ENCODE peak calls at places on chromosomes 4 and X, in eight cellular contexts. O, B, R, Z, D, U, T and A are unnamed samples.
A peak's percentile ranks its signal among the peaks of the same experiment; 100 is the strongest.

GRCh38 chr4:39931441-39931901 is 46.2 kb downstream of the PDS5A start:
- DNase-seq in T (no peak), Z (no peak), D (no peak), R (no peak), B (no peak), O (no peak), U (no peak), A (no peak)

GRCh38 chr4:82268050-82268825 is 105.6 kb downstream of the HNRNPD start:
- DNase-seq in O (peak; percentile 57), U (peak; percentile 74), T (no peak), D (peak; percentile 37), B (peak; percentile 49), R (peak; percentile 29), Z (peak; percentile 87), A (no peak)

GRCh38 chrX:139974496-139974895 is 9.2 kb upstream of the CXorf66 start:
- DNase-seq in R (no peak), B (no peak), Z (no peak), D (no peak), T (no peak), O (no peak), U (no peak), A (no peak)

GRCh38 chr4:123170843-123171242 is 225.8 kb upstream of the SPRY1 start:
- DNase-seq in R (no peak), T (no peak), U (no peak), B (no peak), D (no peak), O (no peak), Z (no peak), A (no peak)

GRCh38 chr4:93184093-93184492 is 644.5 kb upstream of the ATOH1 start:
- DNase-seq in Z (no peak), D (no peak), O (no peak), T (no peak), U (no peak), R (no peak), B (no peak), A (no peak)

GRCh38 chr4:32393806-32394205 is 1673.6 kb downstream of the PCDH7 start:
- DNase-seq in B (no peak), O (no peak), U (no peak), Z (no peak), D (no peak), R (no peak), T (no peak), A (no peak)

GRCh38 chr4:142781114-142781513 is 65.0 kb downstream of the INPP4B start:
- DNase-seq in T (no peak), D (no peak), U (no peak), Z (no peak), R (peak; percentile 19), O (no peak), B (no peak), A (no peak)

GRCh38 chrX:107601326-107601725 is 27.0 kb upstream of the PRPS1 start:
- DNase-seq in B (no peak), U (no peak), D (no peak), O (no peak), Z (no peak), T (no peak), R (no peak), A (no peak)

GRCh38 chrX:2500681-2501151 is at the start of the genes DHRSX and ZBED1:
- DNase-seq in T (no peak), D (peak; percentile 51), Z (no peak), B (peak; percentile 48), R (no peak), O (peak; percentile 90), U (no peak), A (peak; percentile 93)

GRCh38 chr4:14184265-14184664 is 556.7 kb upstream of the BOD1L1 start:
- DNase-seq in B (no peak), U (peak; percentile 74), D (no peak), O (peak; percentile 33), Z (no peak), T (no peak), R (no peak), A (no peak)

GRCh38 chrX:40169193-40170086 is 71.7 kb upstream of the BCOR start:
- DNase-seq in R (peak; percentile 78), D (peak; percentile 74), Z (peak; percentile 90), U (peak; percentile 82), B (peak; percentile 80), O (peak; percentile 83), T (no peak), A (peak; percentile 90)

GRCh38 chrX:148024425-148025148 is 43.5 kb downstream of the FMR1NB start:
- DNase-seq in U (no peak), D (no peak), O (no peak), Z (no peak), B (no peak), T (peak; percentile 4), R (no peak), A (no peak)

GRCh38 chr4:39201963-39202362 is 19.6 kb downstream of the WDR19 start:
- DNase-seq in U (no peak), R (no peak), O (no peak), B (no peak), T (no peak), D (no peak), Z (no peak), A (no peak)

GRCh38 chr4:147418206-147418605 is 62.7 kb upstream of the EDNRA start:
- DNase-seq in R (no peak), Z (no peak), O (no peak), D (no peak), B (no peak), T (no peak), U (no peak), A (no peak)

GRCh38 chrX:107677501-107677901 is 49.2 kb downstream of the PRPS1 start:
- DNase-seq in O (no peak), U (no peak), R (no peak), T (no peak), D (no peak), Z (peak; percentile 28), B (no peak), A (no peak)

GRCh38 chrX:18640686-18641085 is 31.2 kb downstream of the RS1 start:
- DNase-seq in T (no peak), D (no peak), O (no peak), R (no peak), Z (peak; percentile 84), U (no peak), B (no peak), A (peak; percentile 24)

GRCh38 chr4:2827071-2827873 is 16.4 kb upstream of the ADD1 start:
- DNase-seq in R (no peak), D (no peak), U (peak; percentile 58), O (no peak), T (no peak), B (no peak), Z (no peak), A (peak; percentile 68)

DNA sequence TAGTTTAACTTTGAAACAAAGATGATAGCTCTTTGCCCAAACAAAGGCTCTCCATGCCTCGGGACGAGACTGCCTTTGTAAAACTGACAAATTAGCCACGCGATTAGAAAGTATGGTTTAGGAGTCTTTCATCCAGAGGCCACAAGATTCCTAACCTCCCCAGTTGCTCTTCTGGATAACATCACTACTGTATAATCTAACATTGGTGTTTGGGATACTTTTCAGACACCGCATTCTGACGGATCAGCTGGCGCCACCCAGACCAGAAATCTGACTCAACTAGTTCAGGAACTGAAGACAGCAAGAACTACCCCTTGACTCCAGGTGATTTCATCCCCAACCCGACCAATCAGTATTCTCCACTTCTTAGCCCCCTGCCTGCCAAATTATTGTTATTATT is 98.1 kb upstream of the TEX13D start:
- DNase-seq in U (no peak), Z (no peak), O (no peak), R (no peak), D (no peak), T (no peak), B (no peak), A (no peak)
- H3K27ac ChIP-seq in U (peak overlapping the region; percentile 69), Z (no peak overlapping the region), O (no peak overlapping the region), R (no peak overlapping the region), D (no peak overlapping the region), T (no peak overlapping the region), B (peak overlapping the region; percentile 24), A (no peak overlapping the region)

GRCh38 chr4:76622126-76622525 is 187.1 kb downstream of the SHROOM3 start:
- DNase-seq in T (no peak), Z (no peak), D (peak; percentile 74), O (no peak), U (no peak), R (no peak), B (peak; percentile 27), A (no peak)
- TF ChIP-seq POLR2AphosphoS5 in T (no peak), Z (no peak), D (no peak), O (no peak), U (no peak), R (no peak), B (no peak), A (no peak)

GRCh38 chr4:9877123-9877522 is 95.7 kb downstream of the DRD5 start:
- DNase-seq in O (no peak), U (no peak), D (no peak), R (no peak), Z (peak; percentile 29), B (no peak), T (no peak), A (peak; percentile 52)

GRCh38 chr4:9885958-9886357 is 104.5 kb downstream of the DRD5 start:
- DNase-seq in U (no peak), O (no peak), T (no peak), B (no peak), Z (no peak), R (no peak), D (no peak), A (no peak)

GRCh38 chr4:9875516-9875915 is 94.1 kb downstream of the DRD5 start:
- DNase-seq in T (no peak), U (no peak), D (no peak), R (no peak), O (no peak), Z (no peak), B (no peak), A (no peak)

GRCh38 chr4:9880411-9881197 is 99.2 kb downstream of the DRD5 start:
- DNase-seq in R (no peak), Z (no peak), B (no peak), O (no peak), D (no peak), T (no peak), U (no peak), A (peak; percentile 29)
- H3K36me3 ChIP-seq in R (no peaks in the 10 kb centered on the region), Z (no peaks in the 10 kb centered on the region), B (no peaks in the 10 kb centered on the region), O (no peaks in the 10 kb centered on the region), D (no peaks in the 10 kb centered on the region), T (no peaks in the 10 kb centered on the region), U (no peaks in the 10 kb centered on the region), A (no peaks in the 10 kb centered on the region)

GRCh38 chr4:109989618-109990017 is 76.9 kb downstream of the EGF start:
- DNase-seq in O (no peak), U (no peak), B (no peak), T (no peak), R (no peak), D (no peak), Z (no peak), A (no peak)
- H3K27ac ChIP-seq in O (no peak overlapping the region), U (no peak overlapping the region), B (no peak overlapping the region), T (peak overlapping the region; percentile 73), R (no peak overlapping the region), D (no peak overlapping the region), Z (no peak overlapping the region), A (no peak overlapping the region)

DNA sequence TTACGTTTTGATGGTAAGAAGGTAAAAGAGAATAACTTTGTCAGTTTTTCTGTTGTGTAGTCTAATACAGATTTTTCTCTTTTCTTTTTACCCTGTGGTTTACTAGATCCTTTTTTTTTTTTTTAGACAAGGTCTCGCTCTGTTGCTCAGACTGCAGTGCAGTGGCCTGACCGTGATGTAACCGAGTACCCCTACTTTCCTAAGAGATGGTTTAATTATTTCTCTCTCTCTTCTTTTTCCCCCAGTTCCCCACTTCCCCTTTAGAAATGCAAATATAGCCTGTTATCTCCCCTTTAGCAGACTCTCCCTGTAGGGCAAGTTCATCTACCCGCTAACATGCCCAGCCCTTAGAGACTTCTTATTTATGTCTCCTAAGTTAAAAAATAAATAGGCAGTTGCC is 4.4 kb downstream of the SNX25 start:
- DNase-seq in Z (no peak), B (no peak), T (peak; percentile 80), D (no peak), U (no peak), R (no peak), O (no peak), A (no peak)
- TF ChIP-seq POLR2AphosphoS5 in Z (no peak), B (no peak), T (no peak), D (no peak), U (no peak), R (no peak), O (no peak), A (no peak)